ENCODE peak calls at places on chromosomes 2 and 18, in seven cellular contexts. B, I, R, X, O, V and Z are unnamed samples.

GRCh38 chr2:197705143-197705911 is at the start of gene MARS2:
- DNase-seq in V (peak), X (peak), I (peak), O (peak), R (peak), B (peak), Z (peak)

GRCh38 chr2:134276381-134277172 is 22.7 kb downstream of the MGAT5 start:
- DNase-seq in I (no peak), X (no peak), O (no peak), B (no peak), V (peak), R (no peak), Z (no peak)

GRCh38 chr2:12949406-12949805 is 232.7 kb downstream of the TRIB2 start:
- DNase-seq in O (no peak), X (no peak), I (no peak), R (no peak), B (no peak), V (no peak), Z (no peak)

GRCh38 chr2:68371581-68371980 is 6.5 kb downstream of the PLEK start:
- DNase-seq in I (no peak), O (no peak), B (no peak), V (no peak), X (no peak), R (no peak), Z (peak)

GRCh38 chr2:170531876-170532275 is 183.3 kb upstream of the SP5 start:
- DNase-seq in V (no peak), B (no peak), O (no peak), X (no peak), R (no peak), I (no peak), Z (no peak)

GRCh38 chr2:175002547-175003274 is 2.5 kb downstream of the CHN1 start:
- DNase-seq in B (no peak), R (no peak), X (no peak), V (no peak), I (no peak), O (no peak), Z (no peak)

GRCh38 chr18:1383465-1383864 is 478.8 kb downstream of the ADCYAP1 start:
- DNase-seq in R (no peak), B (no peak), X (no peak), V (no peak), O (no peak), I (no peak), Z (no peak)

GRCh38 chr2:8412586-8412985 is 269.3 kb upstream of the ID2 start:
- DNase-seq in V (peak), O (no peak), R (no peak), I (no peak), X (no peak), B (no peak), Z (no peak)

GRCh38 chr2:69177785-69178636 is 165.0 kb downstream of the ANTXR1 start:
- DNase-seq in I (no peak), B (peak), O (no peak), X (peak), V (peak), R (peak), Z (peak)

GRCh38 chr2:160068906-160069305 is 6.5 kb upstream of the PLA2R1 start:
- DNase-seq in I (no peak), R (no peak), X (no peak), V (no peak), B (no peak), O (no peak), Z (no peak)

GRCh38 chr2:32264422-32265149 is at the start of gene NLRC4:
- DNase-seq in B (no peak), I (no peak), O (no peak), X (no peak), V (no peak), R (no peak), Z (no peak)

GRCh38 chr2:119491776-119492525 is 32.3 kb downstream of the SCTR start:
- DNase-seq in I (no peak), B (peak), V (peak), O (no peak), X (peak), R (no peak), Z (no peak)

GRCh38 chr2:108383146-108383830 is 5.5 kb downstream of the SULT1C4 start:
- DNase-seq in R (no peak), X (no peak), V (no peak), B (no peak), I (no peak), O (no peak), Z (no peak)

GRCh38 chr18:34977787-34978532 is 63.3 kb upstream of the MAPRE2 start:
- DNase-seq in X (peak), V (peak), R (peak), O (peak), I (peak), B (peak), Z (peak)

GRCh38 chr18:67726882-67727281 is 210.4 kb upstream of the DSEL start:
- DNase-seq in B (no peak), R (no peak), X (no peak), V (no peak), O (no peak), I (no peak), Z (no peak)

GRCh38 chr2:133504566-133505505 is 63.4 kb downstream of the NCKAP5 start:
- DNase-seq in V (peak), R (peak), O (no peak), B (peak), X (no peak), I (no peak), Z (no peak)

GRCh38 chr2:217166241-217166640 is 306.4 kb upstream of the TNP1 start:
- DNase-seq in B (peak), X (no peak), R (no peak), O (no peak), I (no peak), V (peak), Z (no peak)

GRCh38 chr18:53458944-53459580 is 765.4 kb downstream of the MBD2 start:
- DNase-seq in R (no peak), X (no peak), V (peak), B (no peak), I (no peak), O (no peak), Z (no peak)

GRCh38 chr2:138500592-138501426 is 761 bp upstream of the SPOPL start:
- DNase-seq in V (no peak), I (no peak), R (peak), O (no peak), X (no peak), B (peak), Z (no peak)

GRCh38 chr2:104046466-104046865 is 807.4 kb upstream of the POU3F3 start:
- DNase-seq in R (no peak), X (no peak), V (no peak), B (no peak), I (no peak), O (no peak), Z (no peak)

GRCh38 chr2:42685303-42685702 is 78.6 kb downstream of the OXER1 start:
- DNase-seq in O (no peak), B (no peak), X (no peak), R (no peak), V (no peak), I (no peak), Z (no peak)